ENCODE peak calls at places on chromosome 11, in four cellular contexts. One of them, this sample, is unnamed.

GRCh38 chr11:2769779-2770555 is 70.2 kb upstream of the KCNQ1OT1 start:
- DNase-seq in GM12878: no peak
- DNase-seq in GM12891: no peak
- DNase-seq in K562: no peak
- DNase-seq in this sample: no peak

GRCh38 chr11:41579546-41579945 is 120.1 kb upstream of the LRRC4C start:
- DNase-seq in K562: no peak
- DNase-seq in GM12878: no peak
- DNase-seq in GM12891: no peak
- DNase-seq in this sample: no peak

GRCh38 chr11:85826096-85826855 is 15.3 kb upstream of the SYTL2 start:
- DNase-seq in GM12878: no peak
- DNase-seq in GM12891: peak; percentile 13
- DNase-seq in K562: no peak
- DNase-seq in this sample: peak; percentile 17

GRCh38 chr11:8260202-8260996 is 3.3 kb downstream of the LMO1 start:
- DNase-seq in K562: no peak
- DNase-seq in GM12891: no peak
- DNase-seq in GM12878: no peak
- DNase-seq in this sample: no peak

GRCh38 chr11:128615612-128616011 is 28.3 kb upstream of the ETS1 start:
- DNase-seq in K562: no peak
- DNase-seq in GM12891: no peak
- DNase-seq in GM12878: no peak
- DNase-seq in this sample: no peak

GRCh38 chr11:616320-617220 is 820 bp upstream of the IRF7 start:
- DNase-seq in GM12891: no peak
- DNase-seq in K562: no peak
- DNase-seq in GM12878: no peak
- DNase-seq in this sample: no peak

GRCh38 chr11:96122601-96123044 is 198.7 kb upstream of the MTMR2 start:
- DNase-seq in GM12878: no peak
- DNase-seq in GM12891: no peak
- DNase-seq in K562: no peak
- DNase-seq in this sample: no peak

GRCh38 chr11:85123752-85124231 is 503.4 kb downstream of the DLG2 start:
- DNase-seq in GM12891: no peak
- DNase-seq in GM12878: peak; percentile 89
- DNase-seq in K562: no peak
- DNase-seq in this sample: no peak

GRCh38 chr11:13126430-13126829 is 117.3 kb downstream of the RASSF10 start:
- DNase-seq in K562: no peak
- DNase-seq in GM12878: no peak
- DNase-seq in GM12891: no peak
- DNase-seq in this sample: no peak

GRCh38 chr11:96332236-96332761 is 10.7 kb downstream of the MAML2 start:
- DNase-seq in K562: no peak
- DNase-seq in GM12891: no peak
- DNase-seq in GM12878: no peak
- DNase-seq in this sample: no peak

GRCh38 chr11:94297967-94298576 is 6.3 kb upstream of the IZUMO1R start:
- DNase-seq in K562: no peak
- DNase-seq in GM12891: no peak
- DNase-seq in GM12878: no peak
- DNase-seq in this sample: no peak

GRCh38 chr11:11568651-11569229 is 53.1 kb downstream of the GALNT18 start:
- DNase-seq in K562: no peak
- DNase-seq in GM12891: no peak
- DNase-seq in GM12878: peak; percentile 40
- DNase-seq in this sample: no peak

GRCh38 chr11:2739531-2740274 is 39.9 kb upstream of the KCNQ1OT1 start:
- DNase-seq in K562: peak; percentile 42
- DNase-seq in GM12878: no peak
- DNase-seq in GM12891: no peak
- DNase-seq in this sample: no peak

GRCh38 chr11:72813740-72814138 is 472 bp upstream of the ATG16L2 start:
- DNase-seq in K562: peak; percentile 80
- DNase-seq in GM12891: peak; percentile 74
- DNase-seq in GM12878: no peak
- DNase-seq in this sample: peak; percentile 78

GRCh38 chr11:120688166-120688565 is 176.6 kb downstream of the GRIK4 start:
- DNase-seq in K562: no peak
- DNase-seq in GM12891: no peak
- DNase-seq in GM12878: no peak
- DNase-seq in this sample: peak; percentile 2

GRCh38 chr11:37858398-37858797 is 1260.4 kb upstream of the RAG2 start:
- DNase-seq in GM12891: no peak
- DNase-seq in K562: no peak
- DNase-seq in GM12878: no peak
- DNase-seq in this sample: no peak

GRCh38 chr11:123483058-123483457 is 53.0 kb downstream of the GRAMD1B start:
- DNase-seq in GM12878: no peak
- DNase-seq in K562: no peak
- DNase-seq in GM12891: no peak
- DNase-seq in this sample: no peak

GRCh38 chr11:59758638-59759037 is 3.5 kb downstream of the STX3 start:
- DNase-seq in GM12891: no peak
- DNase-seq in GM12878: no peak
- DNase-seq in K562: no peak
- DNase-seq in this sample: no peak

GRCh38 chr11:90593099-90593498 is 370.2 kb upstream of the CHORDC1 start:
- DNase-seq in GM12878: no peak
- DNase-seq in GM12891: no peak
- DNase-seq in K562: no peak
- DNase-seq in this sample: no peak

GRCh38 chr11:130272336-130272735 is 42.4 kb downstream of the ZBTB44 start:
- DNase-seq in K562: no peak
- DNase-seq in GM12891: no peak
- DNase-seq in GM12878: no peak
- DNase-seq in this sample: no peak

GRCh38 chr11:1889941-1890855 is 1.5 kb downstream of the PRR33 start:
- DNase-seq in GM12878: no peak
- DNase-seq in GM12891: peak; percentile 39
- DNase-seq in K562: no peak
- DNase-seq in this sample: no peak

GRCh38 chr11:87473174-87473573 is 435.4 kb downstream of the TMEM135 start:
- DNase-seq in GM12891: no peak
- DNase-seq in K562: no peak
- DNase-seq in GM12878: no peak
- DNase-seq in this sample: no peak

GRCh38 chr11:47711225-47711624 is 3.9 kb downstream of the AGBL2 start:
- DNase-seq in GM12878: no peak
- DNase-seq in K562: no peak
- DNase-seq in GM12891: no peak
- DNase-seq in this sample: no peak

GRCh38 chr11:28483072-28483867 is 375.1 kb downstream of the METTL15 start:
- DNase-seq in GM12878: no peak
- DNase-seq in GM12891: no peak
- DNase-seq in K562: no peak
- DNase-seq in this sample: no peak

GRCh38 chr11:11211888-11212287 is 141.2 kb downstream of the CSNK2A3 start:
- DNase-seq in K562: no peak
- DNase-seq in GM12878: no peak
- DNase-seq in GM12891: no peak
- DNase-seq in this sample: no peak

GRCh38 chr11:106160494-106160893 is 83.0 kb downstream of the AASDHPPT start:
- DNase-seq in K562: no peak
- DNase-seq in GM12891: no peak
- DNase-seq in GM12878: no peak
- DNase-seq in this sample: no peak

GRCh38 chr11:119094816-119095065 is 6.9 kb downstream of the DPAGT1 start:
- DNase-seq in K562: no peak
- DNase-seq in GM12878: no peak
- DNase-seq in GM12891: peak; percentile 46
- DNase-seq in this sample: no peak
- TF ChIP-seq SPI1 in K562: no peak
- TF ChIP-seq SPI1 in GM12878: no peak
- TF ChIP-seq SPI1 in GM12891: no peak
- TF ChIP-seq SPI1 in this sample: no peak

GRCh38 chr11:66176650-66177049 is 91.8 kb upstream of the RAB1B start:
- DNase-seq in GM12891: no peak
- DNase-seq in K562: no peak
- DNase-seq in GM12878: no peak
- DNase-seq in this sample: no peak

GRCh38 chr11:66168289-66168688 is 98.2 kb downstream of the PACS1 start:
- DNase-seq in GM12878: no peak
- DNase-seq in GM12891: no peak
- DNase-seq in K562: no peak
- DNase-seq in this sample: no peak

GRCh38 chr11:66172146-66172545 is 96.3 kb upstream of the RAB1B start:
- DNase-seq in GM12891: no peak
- DNase-seq in GM12878: no peak
- DNase-seq in K562: no peak
- DNase-seq in this sample: no peak
- TF ChIP-seq SPI1 in GM12891: no peak
- TF ChIP-seq SPI1 in GM12878: no peak
- TF ChIP-seq SPI1 in K562: no peak
- TF ChIP-seq SPI1 in this sample: no peak

GRCh38 chr11:35594680-35595079 is 23.6 kb upstream of the FJX1 start:
- DNase-seq in GM12891: no peak
- DNase-seq in K562: no peak
- DNase-seq in GM12878: no peak
- DNase-seq in this sample: no peak
- TF ChIP-seq SPI1 in GM12891: no peak
- TF ChIP-seq SPI1 in K562: no peak
- TF ChIP-seq SPI1 in GM12878: no peak
- TF ChIP-seq SPI1 in this sample: peak; percentile 18

DNA sequence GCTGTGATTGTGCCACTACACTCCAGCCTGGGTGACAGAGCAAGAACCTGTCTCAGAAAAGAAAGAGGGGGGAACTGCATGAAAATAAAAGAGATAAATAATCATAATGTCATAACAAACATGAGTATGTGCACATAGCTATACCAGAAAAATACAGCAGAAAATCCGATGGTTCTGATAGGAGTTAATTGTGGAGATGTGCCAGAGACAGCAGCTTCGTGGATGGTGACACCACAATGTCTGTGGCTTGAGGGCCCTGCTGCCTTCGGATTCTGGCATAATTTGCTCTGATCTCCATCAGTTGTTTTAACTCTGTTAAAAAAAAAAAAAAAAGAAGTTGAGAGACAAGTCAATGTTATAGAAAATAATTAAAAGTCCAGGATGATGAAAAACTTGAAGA is 292.2 kb upstream of the MPPED2 start:
- DNase-seq in K562: no peak
- DNase-seq in GM12878: no peak
- DNase-seq in GM12891: no peak
- DNase-seq in this sample: no peak
- TF ChIP-seq SPI1 in K562: no peak
- TF ChIP-seq SPI1 in GM12878: no peak
- TF ChIP-seq SPI1 in GM12891: no peak
- TF ChIP-seq SPI1 in this sample: no peak

GRCh38 chr11:6622261-6623171 is 3.3 kb upstream of the TPP1 start:
- DNase-seq in K562: no peak
- DNase-seq in GM12891: no peak
- DNase-seq in GM12878: no peak
- DNase-seq in this sample: no peak
- TF ChIP-seq SPI1 in K562: no peak
- TF ChIP-seq SPI1 in GM12891: no peak
- TF ChIP-seq SPI1 in GM12878: no peak
- TF ChIP-seq SPI1 in this sample: no peak

GRCh38 chr11:34620202-34620601 is 691 bp upstream of the EHF start:
- DNase-seq in K562: no peak
- DNase-seq in GM12891: no peak
- DNase-seq in GM12878: no peak
- DNase-seq in this sample: no peak
- TF ChIP-seq SPI1 in K562: no peak
- TF ChIP-seq SPI1 in GM12891: peak; percentile 21
- TF ChIP-seq SPI1 in GM12878: no peak
- TF ChIP-seq SPI1 in this sample: no peak